ENCODE peak calls at places on chromosomes 5 and 9, in ten cellular contexts. One of them, this sample, is unnamed.

GRCh38 chr5:144142030-144142825 is 28.2 kb downstream of the YIPF5 start:
- DNase-seq in CD8-positive, alpha-beta memory T cell: no peak
- DNase-seq in GM23248: peak; percentile 81
- DNase-seq in breast epithelium: no peak
- DNase-seq in small intestine: peak; percentile 23
- DNase-seq in cardiac muscle cell: peak; percentile 47
- DNase-seq in A549: peak; percentile 44
- DNase-seq in IMR-90: peak; percentile 67
- DNase-seq in RWPE1: peak; percentile 66
- DNase-seq in GM12878: peak; percentile 25
- DNase-seq in this sample: no peak

GRCh38 chr5:138466900-138467710 is 1.8 kb downstream of the EGR1 start:
- DNase-seq in breast epithelium: peak; percentile 31
- DNase-seq in GM23248: peak; percentile 34
- DNase-seq in GM12878: no peak
- DNase-seq in small intestine: no peak
- DNase-seq in RWPE1: no peak
- DNase-seq in cardiac muscle cell: no peak
- DNase-seq in CD8-positive, alpha-beta memory T cell: no peak
- DNase-seq in A549: no peak
- DNase-seq in IMR-90: peak; percentile 38
- DNase-seq in this sample: no peak

GRCh38 chr5:82821978-82822927 is 254.9 kb downstream of the TMEM167A start:
- DNase-seq in breast epithelium: no peak
- DNase-seq in CD8-positive, alpha-beta memory T cell: no peak
- DNase-seq in cardiac muscle cell: no peak
- DNase-seq in RWPE1: no peak
- DNase-seq in GM12878: no peak
- DNase-seq in IMR-90: no peak
- DNase-seq in GM23248: peak; percentile 26
- DNase-seq in small intestine: no peak
- DNase-seq in A549: no peak
- DNase-seq in this sample: no peak

GRCh38 chr5:34655354-34655991 is 655 bp upstream of the RAI14 start:
- DNase-seq in GM23248: peak; percentile 90
- DNase-seq in A549: peak; percentile 61
- DNase-seq in cardiac muscle cell: peak; percentile 71
- DNase-seq in RWPE1: peak; percentile 30
- DNase-seq in GM12878: no peak
- DNase-seq in CD8-positive, alpha-beta memory T cell: no peak
- DNase-seq in small intestine: peak; percentile 71
- DNase-seq in breast epithelium: peak; percentile 66
- DNase-seq in IMR-90: peak; percentile 90
- DNase-seq in this sample: peak; percentile 39

GRCh38 chr9:123326662-123327093 is 29.3 kb upstream of the CRB2 start:
- DNase-seq in cardiac muscle cell: no peak
- DNase-seq in IMR-90: no peak
- DNase-seq in GM23248: no peak
- DNase-seq in CD8-positive, alpha-beta memory T cell: no peak
- DNase-seq in RWPE1: no peak
- DNase-seq in A549: no peak
- DNase-seq in breast epithelium: no peak
- DNase-seq in small intestine: no peak
- DNase-seq in GM12878: no peak
- DNase-seq in this sample: no peak

GRCh38 chr9:18665947-18666346 is 192.0 kb downstream of the ADAMTSL1 start:
- DNase-seq in cardiac muscle cell: no peak
- DNase-seq in small intestine: no peak
- DNase-seq in RWPE1: no peak
- DNase-seq in GM23248: peak; percentile 25
- DNase-seq in IMR-90: no peak
- DNase-seq in CD8-positive, alpha-beta memory T cell: no peak
- DNase-seq in breast epithelium: no peak
- DNase-seq in A549: no peak
- DNase-seq in GM12878: no peak
- DNase-seq in this sample: no peak

GRCh38 chr5:80761176-80761575 is 106.4 kb upstream of the DHFR start:
- DNase-seq in CD8-positive, alpha-beta memory T cell: no peak
- DNase-seq in small intestine: no peak
- DNase-seq in breast epithelium: no peak
- DNase-seq in IMR-90: no peak
- DNase-seq in A549: no peak
- DNase-seq in GM23248: no peak
- DNase-seq in GM12878: no peak
- DNase-seq in RWPE1: no peak
- DNase-seq in cardiac muscle cell: no peak
- DNase-seq in this sample: no peak

GRCh38 chr9:18905033-18905882 is 127.8 kb downstream of the SAXO1 start:
- DNase-seq in A549: no peak
- DNase-seq in GM23248: peak; percentile 58
- DNase-seq in IMR-90: peak; percentile 70
- DNase-seq in small intestine: no peak
- DNase-seq in CD8-positive, alpha-beta memory T cell: no peak
- DNase-seq in breast epithelium: no peak
- DNase-seq in GM12878: no peak
- DNase-seq in RWPE1: no peak
- DNase-seq in cardiac muscle cell: no peak
- DNase-seq in this sample: no peak

GRCh38 chr9:708182-708555 is 133.3 kb upstream of the DMRT1 start:
- DNase-seq in RWPE1: no peak
- DNase-seq in small intestine: no peak
- DNase-seq in GM12878: no peak
- DNase-seq in breast epithelium: no peak
- DNase-seq in GM23248: peak; percentile 54
- DNase-seq in IMR-90: no peak
- DNase-seq in A549: no peak
- DNase-seq in CD8-positive, alpha-beta memory T cell: no peak
- DNase-seq in cardiac muscle cell: peak; percentile 28
- DNase-seq in this sample: no peak

GRCh38 chr5:89309268-89309667 is 426.3 kb upstream of the MEF2C start:
- DNase-seq in RWPE1: no peak
- DNase-seq in GM23248: no peak
- DNase-seq in cardiac muscle cell: no peak
- DNase-seq in breast epithelium: no peak
- DNase-seq in A549: no peak
- DNase-seq in IMR-90: no peak
- DNase-seq in small intestine: no peak
- DNase-seq in CD8-positive, alpha-beta memory T cell: no peak
- DNase-seq in GM12878: no peak
- DNase-seq in this sample: no peak

GRCh38 chr5:5886812-5887486 is 464.5 kb downstream of the ICE1 start:
- DNase-seq in GM23248: no peak
- DNase-seq in CD8-positive, alpha-beta memory T cell: no peak
- DNase-seq in IMR-90: no peak
- DNase-seq in breast epithelium: no peak
- DNase-seq in RWPE1: peak; percentile 17
- DNase-seq in A549: peak; percentile 63
- DNase-seq in small intestine: peak; percentile 26
- DNase-seq in GM12878: no peak
- DNase-seq in cardiac muscle cell: peak; percentile 36
- DNase-seq in this sample: no peak

GRCh38 chr5:111628901-111629300 is 116.6 kb upstream of the STARD4 start:
- DNase-seq in breast epithelium: no peak
- DNase-seq in CD8-positive, alpha-beta memory T cell: no peak
- DNase-seq in GM12878: no peak
- DNase-seq in GM23248: peak; percentile 56
- DNase-seq in small intestine: no peak
- DNase-seq in cardiac muscle cell: no peak
- DNase-seq in A549: no peak
- DNase-seq in IMR-90: peak; percentile 4
- DNase-seq in RWPE1: no peak
- DNase-seq in this sample: no peak

GRCh38 chr9:126515873-126516505 is 97.7 kb upstream of the LMX1B start:
- DNase-seq in A549: no peak
- DNase-seq in IMR-90: no peak
- DNase-seq in RWPE1: no peak
- DNase-seq in breast epithelium: no peak
- DNase-seq in small intestine: no peak
- DNase-seq in cardiac muscle cell: no peak
- DNase-seq in GM23248: no peak
- DNase-seq in GM12878: no peak
- DNase-seq in CD8-positive, alpha-beta memory T cell: no peak
- DNase-seq in this sample: no peak

GRCh38 chr9:107337676-107338590 is 54.9 kb downstream of the RAD23B start:
- DNase-seq in breast epithelium: peak; percentile 48
- DNase-seq in RWPE1: no peak
- DNase-seq in small intestine: no peak
- DNase-seq in cardiac muscle cell: no peak
- DNase-seq in A549: no peak
- DNase-seq in IMR-90: no peak
- DNase-seq in GM12878: no peak
- DNase-seq in CD8-positive, alpha-beta memory T cell: no peak
- DNase-seq in GM23248: peak; percentile 67
- DNase-seq in this sample: no peak

GRCh38 chr9:131739988-131740648 is at the start of gene RAPGEF1:
- DNase-seq in GM12878: no peak
- DNase-seq in CD8-positive, alpha-beta memory T cell: peak; percentile 86
- DNase-seq in cardiac muscle cell: peak; percentile 76
- DNase-seq in small intestine: peak; percentile 43
- DNase-seq in GM23248: peak; percentile 76
- DNase-seq in RWPE1: peak; percentile 84
- DNase-seq in A549: no peak
- DNase-seq in IMR-90: no peak
- DNase-seq in breast epithelium: peak; percentile 34
- DNase-seq in this sample: no peak

GRCh38 chr9:100714372-100715099 is 136.7 kb downstream of the CAVIN4 start:
- DNase-seq in GM12878: no peak
- DNase-seq in A549: peak; percentile 66
- DNase-seq in small intestine: peak; percentile 55
- DNase-seq in CD8-positive, alpha-beta memory T cell: no peak
- DNase-seq in GM23248: peak; percentile 70
- DNase-seq in RWPE1: peak; percentile 65
- DNase-seq in IMR-90: peak; percentile 48
- DNase-seq in cardiac muscle cell: peak; percentile 83
- DNase-seq in breast epithelium: peak; percentile 32
- DNase-seq in this sample: no peak

GRCh38 chr9:72946821-72947220 is 6.0 kb downstream of the ALDH1A1 start:
- DNase-seq in breast epithelium: no peak
- DNase-seq in GM23248: no peak
- DNase-seq in A549: no peak
- DNase-seq in IMR-90: no peak
- DNase-seq in GM12878: no peak
- DNase-seq in CD8-positive, alpha-beta memory T cell: no peak
- DNase-seq in cardiac muscle cell: no peak
- DNase-seq in RWPE1: no peak
- DNase-seq in small intestine: no peak
- DNase-seq in this sample: no peak

GRCh38 chr5:64418013-64418412 is 87.8 kb upstream of the RGS7BP start:
- DNase-seq in A549: no peak
- DNase-seq in breast epithelium: no peak
- DNase-seq in IMR-90: no peak
- DNase-seq in RWPE1: no peak
- DNase-seq in GM23248: no peak
- DNase-seq in small intestine: no peak
- DNase-seq in CD8-positive, alpha-beta memory T cell: no peak
- DNase-seq in cardiac muscle cell: no peak
- DNase-seq in GM12878: no peak
- DNase-seq in this sample: no peak
- H3K27ac ChIP-seq in A549: no peak overlapping the region
- H3K27ac ChIP-seq in breast epithelium: no peak overlapping the region
- H3K27ac ChIP-seq in IMR-90: no peak overlapping the region
- H3K27ac ChIP-seq in RWPE1: no peak overlapping the region
- H3K27ac ChIP-seq in GM23248: no peak overlapping the region
- H3K27ac ChIP-seq in small intestine: no peak overlapping the region
- H3K27ac ChIP-seq in CD8-positive, alpha-beta memory T cell: no peak overlapping the region
- H3K27ac ChIP-seq in cardiac muscle cell: no peak overlapping the region
- H3K27ac ChIP-seq in GM12878: no peak overlapping the region
- H3K27ac ChIP-seq in this sample: no peak overlapping the region

DNA sequence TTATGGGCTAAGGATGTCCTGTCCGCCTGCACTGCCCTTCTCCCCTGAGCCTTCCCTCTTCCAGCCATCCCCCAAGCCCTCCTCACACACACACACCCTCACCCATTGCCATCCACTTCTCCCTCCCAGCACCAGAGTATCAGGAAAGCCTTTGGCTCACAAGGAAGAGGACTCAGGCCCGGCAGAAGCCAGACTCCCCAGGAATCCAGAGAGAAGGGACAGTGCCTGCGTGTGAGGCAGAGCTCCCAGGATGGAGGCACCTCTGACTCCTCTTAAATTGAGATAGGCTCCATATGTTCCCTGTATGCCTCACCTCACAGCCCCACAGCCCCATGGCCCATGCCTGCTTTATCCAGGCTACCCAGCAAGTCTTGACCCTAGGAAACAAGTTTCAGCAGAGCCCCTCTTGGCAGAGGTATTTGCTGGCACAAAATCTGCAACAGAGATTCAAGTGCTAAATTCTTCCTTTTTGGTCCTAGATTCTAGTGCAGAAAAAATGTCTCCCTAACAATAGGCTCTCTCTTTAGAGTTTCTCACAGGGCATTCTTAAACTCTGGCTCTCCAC is 769 bp downstream of the IL17B start:
- DNase-seq in CD8-positive, alpha-beta memory T cell: no peak
- DNase-seq in breast epithelium: peak; percentile 77
- DNase-seq in RWPE1: no peak
- DNase-seq in small intestine: no peak
- DNase-seq in GM12878: no peak
- DNase-seq in GM23248: no peak
- DNase-seq in IMR-90: no peak
- DNase-seq in A549: no peak
- DNase-seq in cardiac muscle cell: no peak
- DNase-seq in this sample: no peak
- H3K27ac ChIP-seq in CD8-positive, alpha-beta memory T cell: no peak overlapping the region
- H3K27ac ChIP-seq in breast epithelium: peak overlapping the region; percentile 62
- H3K27ac ChIP-seq in RWPE1: peak overlapping the region; percentile 75
- H3K27ac ChIP-seq in small intestine: peak overlapping the region; percentile 76
- H3K27ac ChIP-seq in GM12878: no peak overlapping the region
- H3K27ac ChIP-seq in GM23248: no peak overlapping the region
- H3K27ac ChIP-seq in IMR-90: no peak overlapping the region
- H3K27ac ChIP-seq in A549: no peak overlapping the region
- H3K27ac ChIP-seq in cardiac muscle cell: peak overlapping the region; percentile 55
- H3K27ac ChIP-seq in this sample: no peak overlapping the region

GRCh38 chr5:64766934-64767333 is 1.6 kb downstream of the SREK1IP1 start:
- DNase-seq in CD8-positive, alpha-beta memory T cell: no peak
- DNase-seq in GM23248: no peak
- DNase-seq in GM12878: no peak
- DNase-seq in cardiac muscle cell: no peak
- DNase-seq in A549: no peak
- DNase-seq in RWPE1: no peak
- DNase-seq in breast epithelium: no peak
- DNase-seq in IMR-90: no peak
- DNase-seq in small intestine: no peak
- DNase-seq in this sample: no peak
- H3K27ac ChIP-seq in CD8-positive, alpha-beta memory T cell: no peak overlapping the region
- H3K27ac ChIP-seq in GM23248: no peak overlapping the region
- H3K27ac ChIP-seq in GM12878: peak overlapping the region; percentile 94
- H3K27ac ChIP-seq in cardiac muscle cell: peak overlapping the region; percentile 99
- H3K27ac ChIP-seq in A549: no peak overlapping the region
- H3K27ac ChIP-seq in RWPE1: no peak overlapping the region
- H3K27ac ChIP-seq in breast epithelium: no peak overlapping the region
- H3K27ac ChIP-seq in IMR-90: no peak overlapping the region
- H3K27ac ChIP-seq in small intestine: no peak overlapping the region
- H3K27ac ChIP-seq in this sample: peak overlapping the region; percentile 97

DNA sequence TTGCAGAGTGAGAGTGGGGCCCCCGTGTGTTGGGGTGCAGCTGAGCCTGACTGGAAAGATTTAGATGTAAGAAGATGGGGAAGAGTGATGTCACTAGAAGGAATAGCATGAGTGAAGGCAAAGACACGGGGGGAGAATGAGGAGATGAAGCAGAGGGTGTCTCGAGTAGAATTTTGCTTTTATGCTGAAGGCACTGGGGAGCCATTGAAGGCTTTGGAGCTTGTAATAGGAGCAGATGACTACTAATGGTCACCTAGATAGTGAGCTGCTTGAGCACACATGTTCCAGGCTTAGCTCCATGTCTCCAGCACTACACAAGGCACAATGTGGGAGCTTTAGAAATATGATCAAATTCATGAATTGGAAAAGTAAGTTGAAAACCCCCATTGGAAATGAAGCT is 32.1 kb downstream of the COL15A1 start:
- DNase-seq in small intestine: no peak
- DNase-seq in A549: no peak
- DNase-seq in breast epithelium: no peak
- DNase-seq in CD8-positive, alpha-beta memory T cell: no peak
- DNase-seq in GM23248: no peak
- DNase-seq in RWPE1: no peak
- DNase-seq in IMR-90: no peak
- DNase-seq in GM12878: no peak
- DNase-seq in cardiac muscle cell: no peak
- DNase-seq in this sample: no peak
- H3K27ac ChIP-seq in small intestine: no peak overlapping the region
- H3K27ac ChIP-seq in A549: no peak overlapping the region
- H3K27ac ChIP-seq in breast epithelium: no peak overlapping the region
- H3K27ac ChIP-seq in CD8-positive, alpha-beta memory T cell: no peak overlapping the region
- H3K27ac ChIP-seq in GM23248: no peak overlapping the region
- H3K27ac ChIP-seq in RWPE1: no peak overlapping the region
- H3K27ac ChIP-seq in IMR-90: no peak overlapping the region
- H3K27ac ChIP-seq in GM12878: no peak overlapping the region
- H3K27ac ChIP-seq in cardiac muscle cell: no peak overlapping the region
- H3K27ac ChIP-seq in this sample: no peak overlapping the region